ENCODE peak calls at places on chromosome 4, in nine cellular contexts. H, E, K, N, C, V, T, B and J are unnamed samples.

GRCh38 chr4:119942806-119943205 is 123.8 kb downstream of the MAD2L1 start:
- DNase-seq in H (no peak), E (no peak), K (no peak), N (no peak), C (no peak), V (no peak), T (no peak), B (no peak), J (no peak)

GRCh38 chr4:133151301-133151680 is 2.2 kb downstream of the PCDH10 start:
- DNase-seq in H (no peak), E (peak; percentile 15), K (no peak), N (peak; percentile 39), C (no peak), V (no peak), T (no peak), B (peak; percentile 39), J (no peak)

GRCh38 chr4:52196606-52197130 is 145.6 kb downstream of the SPATA18 start:
- DNase-seq in H (no peak), E (no peak), K (no peak), N (no peak), C (no peak), V (no peak), T (no peak), B (no peak), J (no peak)

GRCh38 chr4:62399242-62399641 is 1199.1 kb downstream of the ADGRL3 start:
- DNase-seq in H (no peak), E (peak; percentile 9), K (no peak), N (no peak), C (no peak), V (no peak), T (no peak), B (no peak), J (no peak)

GRCh38 chr4:30600246-30600645 is 119.9 kb upstream of the PCDH7 start:
- DNase-seq in H (no peak), E (peak; percentile 8), K (no peak), N (no peak), C (peak; percentile 14), V (no peak), T (no peak), B (no peak), J (no peak)

GRCh38 chr4:92163348-92163747 is 140.4 kb upstream of the GRID2 start:
- DNase-seq in H (no peak), E (peak; percentile 8), K (no peak), N (no peak), C (no peak), V (no peak), T (no peak), B (no peak), J (no peak)

GRCh38 chr4:98546910-98547544 is 111.4 kb downstream of the TSPAN5 start:
- DNase-seq in H (no peak), E (peak; percentile 81), K (no peak), N (no peak), C (no peak), V (no peak), T (no peak), B (no peak), J (no peak)

GRCh38 chr4:113316879-113317278 is 267.4 kb downstream of the ANK2 start:
- DNase-seq in H (no peak), E (no peak), K (no peak), N (no peak), C (no peak), V (no peak), T (no peak), B (no peak), J (no peak)

GRCh38 chr4:18439306-18439705 is 417.8 kb upstream of the LCORL start:
- DNase-seq in H (no peak), E (no peak), K (no peak), N (no peak), C (no peak), V (no peak), T (no peak), B (no peak), J (no peak)

GRCh38 chr4:112516401-112517066 is 554 bp upstream of the NEUROG2 start:
- DNase-seq in H (no peak), E (no peak), K (no peak), N (peak; percentile 78), C (peak; percentile 89), V (no peak), T (no peak), B (no peak), J (no peak)

GRCh38 chr4:112560084-112560483 is 44.1 kb upstream of the NEUROG2 start:
- DNase-seq in H (no peak), E (no peak), K (no peak), N (no peak), C (no peak), V (no peak), T (no peak), B (no peak), J (no peak)

GRCh38 chr4:110815950-110816349 is 193.1 kb upstream of the PITX2 start:
- DNase-seq in H (no peak), E (no peak), K (no peak), N (no peak), C (no peak), V (no peak), T (no peak), B (no peak), J (no peak)

GRCh38 chr4:144507309-144508101 is 138.5 kb upstream of the HHIP start:
- DNase-seq in H (no peak), E (peak; percentile 23), K (no peak), N (no peak), C (no peak), V (no peak), T (no peak), B (no peak), J (no peak)

GRCh38 chr4:100681289-100681688 is 163.5 kb upstream of the EMCN start:
- DNase-seq in H (no peak), E (no peak), K (no peak), N (no peak), C (no peak), V (no peak), T (no peak), B (no peak), J (no peak)

GRCh38 chr4:169660929-169661328 is 40.6 kb downstream of the CLCN3 start:
- DNase-seq in H (no peak), E (no peak), K (no peak), N (no peak), C (no peak), V (no peak), T (no peak), B (no peak), J (no peak)

GRCh38 chr4:52915131-52915645 is 53.1 kb downstream of the RASL11B start:
- DNase-seq in H (no peak), E (no peak), K (no peak), N (no peak), C (no peak), V (no peak), T (no peak), B (no peak), J (no peak)

GRCh38 chr4:113499696-113500095 is 261.8 kb downstream of the CAMK2D start:
- DNase-seq in H (no peak), E (peak; percentile 80), K (peak; percentile 35), N (no peak), C (no peak), V (no peak), T (no peak), B (no peak), J (no peak)

GRCh38 chr4:1130318-1131186 is 17.2 kb upstream of the RNF212 start:
- DNase-seq in H (peak; percentile 68), E (peak; percentile 80), K (peak; percentile 56), N (peak; percentile 67), C (peak; percentile 78), V (peak; percentile 72), T (peak; percentile 66), B (peak; percentile 78), J (peak; percentile 70)

GRCh38 chr4:169283114-169283509 is 12.4 kb upstream of the SH3RF1 start:
- DNase-seq in H (no peak), E (peak; percentile 86), K (no peak), N (no peak), C (no peak), V (no peak), T (no peak), B (no peak), J (no peak)

DNA sequence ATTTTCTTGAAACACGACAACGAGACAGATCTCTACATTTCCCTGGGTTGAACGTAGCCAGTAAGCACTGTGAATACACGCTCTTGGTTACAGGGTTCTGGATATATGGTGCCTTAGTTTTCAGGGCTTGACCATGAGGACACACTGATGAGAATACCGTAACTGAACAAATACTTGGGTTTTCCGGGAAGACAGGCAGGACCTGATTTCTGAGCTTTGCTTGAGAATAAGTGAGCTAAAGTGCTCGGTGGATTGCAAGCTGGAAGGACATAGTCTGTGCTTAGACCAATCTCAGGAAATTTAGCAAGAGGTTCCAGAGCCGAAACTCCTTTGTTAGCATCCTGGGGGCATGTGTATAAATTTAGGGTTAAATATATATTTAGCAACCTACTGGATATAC is 876 bp upstream of the TACR3 start:
- DNase-seq in H (no peak), E (no peak), K (no peak), N (no peak), C (no peak), V (no peak), T (no peak), B (no peak), J (no peak)
- H3K4me3 ChIP-seq in H (no peak overlapping the region), E (no peak overlapping the region), K (no peak overlapping the region), N (no peak overlapping the region), C (no peak overlapping the region), V (no peak overlapping the region), T (no peak overlapping the region), B (no peak overlapping the region), J (no peak overlapping the region)

GRCh38 chr4:118756429-118756828 is 71.2 kb downstream of the METTL14 start:
- DNase-seq in H (no peak), E (no peak), K (peak; percentile 6), N (no peak), C (no peak), V (no peak), T (no peak), B (no peak), J (no peak)
- H3K36me3 ChIP-seq in H (no peaks in the 10 kb centered on the region), E (peaks cover 6% of the 10 kb centered on the region), K (peaks cover 9% of the 10 kb centered on the region), N (peaks cover 9% of the 10 kb centered on the region), C (peaks cover under 1% of the 10 kb centered on the region), V (peaks cover 39% of the 10 kb centered on the region), T (peaks cover 10% of the 10 kb centered on the region), B (peaks cover 14% of the 10 kb centered on the region), J (no peaks in the 10 kb centered on the region)

DNA sequence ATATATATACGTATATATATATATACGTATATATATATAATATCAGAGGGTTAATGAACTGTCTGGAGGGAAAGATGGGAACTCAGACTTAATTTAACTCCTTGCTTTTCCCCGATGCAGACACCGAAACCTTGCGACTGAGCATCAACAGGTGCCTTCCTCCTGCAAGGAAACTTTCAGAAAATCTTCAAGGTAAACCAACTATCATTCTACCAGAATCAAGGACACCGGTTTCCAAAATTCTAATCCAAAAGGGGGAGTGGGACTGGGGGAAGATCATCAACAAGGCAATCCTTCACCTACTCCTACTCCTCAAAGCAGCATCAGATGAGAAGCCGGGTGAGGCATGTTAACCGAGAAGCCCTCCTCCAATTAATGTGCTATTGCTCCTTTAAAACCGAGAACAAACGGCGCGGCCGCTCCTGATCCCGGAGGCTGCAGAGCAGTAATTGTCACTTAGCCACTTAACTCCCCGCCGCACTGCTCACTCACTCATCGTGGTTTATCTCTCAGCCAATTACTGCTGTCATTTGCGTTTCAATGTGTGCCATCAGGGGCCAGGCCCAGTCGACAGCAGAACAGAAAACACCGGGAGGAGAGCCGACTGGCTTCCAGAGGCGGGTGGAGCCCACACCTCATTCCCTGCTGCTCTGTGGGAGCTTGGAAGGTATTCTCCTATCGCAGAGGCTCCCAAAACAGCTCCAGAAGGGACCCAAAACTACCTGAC is 61.7 kb downstream of the MAML3 start:
- DNase-seq in H (no peak), E (no peak), K (no peak), N (peak; percentile 94), C (peak; percentile 83), V (peak; percentile 43), T (no peak), B (no peak), J (no peak)
- H3K4me1 ChIP-seq in H (peaks cover 44% of the 10 kb centered on the region), E (peaks cover 20% of the 10 kb centered on the region), K (peaks cover 9% of the 10 kb centered on the region), N (peaks cover 70% of the 10 kb centered on the region), C (peaks cover 29% of the 10 kb centered on the region), V (peaks cover 71% of the 10 kb centered on the region), T (peaks cover 17% of the 10 kb centered on the region), B (peaks cover 49% of the 10 kb centered on the region), J (peaks cover 4% of the 10 kb centered on the region)

GRCh38 chr4:174120446-174121142 is 162.9 kb downstream of the FBXO8 start:
- DNase-seq in H (no peak), E (peak; percentile 90), K (peak; percentile 62), N (peak; percentile 67), C (peak; percentile 64), V (no peak), T (no peak), B (peak; percentile 56), J (no peak)
- H3K4me3 ChIP-seq in H (no peak overlapping the region), E (peak overlapping the region; percentile 24), K (peak overlapping the region; percentile 41), N (peak overlapping the region; percentile 19), C (peak overlapping the region; percentile 39), V (peak overlapping the region; percentile 31), T (no peak overlapping the region), B (peak overlapping the region; percentile 39), J (no peak overlapping the region)